ENCODE peak calls at places on chromosomes 4 and X, in five cellular contexts. O is stimulated activated CD4-positive, alpha-beta T cell treated with anti-CD3 and anti-CD28 coated beads, Interleukin-4, amount 100 ng/mL, for 48 hours; W is NCI-H2171 treated with DMSO at 0.1 percent for 48 hours; H is head of caudate nucleus; J is progenitor cell of endocrine pancreas. Q is an unnamed sample.

GRCh38 chr4:136412708-136413107 is 1119.6 kb downstream of the PCDH18 start:
- DNase-seq in J (no peak), H (no peak), O (no peak), W (no peak), Q (no peak)

GRCh38 chr4:37758226-37758625 is 68.3 kb upstream of the PGM2 start:
- DNase-seq in J (no peak), O (no peak), H (no peak), W (no peak), Q (no peak)

GRCh38 chrX:129115104-129115503 is 408.2 kb downstream of the SMARCA1 start:
- DNase-seq in H (peak), W (peak), J (no peak), O (no peak), Q (peak)

GRCh38 chrX:130575831-130576404 is 174.1 kb downstream of the RBMX2 start:
- DNase-seq in J (peak), W (peak), O (no peak), H (peak), Q (peak)

GRCh38 chr4:40763228-40763716 is 13.5 kb downstream of the NSUN7 start:
- DNase-seq in W (no peak), J (no peak), O (peak), H (no peak), Q (no peak)

GRCh38 chr4:40713798-40714197 is 36.0 kb upstream of the NSUN7 start:
- DNase-seq in J (no peak), H (no peak), O (no peak), W (no peak), Q (no peak)

GRCh38 chr4:169160825-169161224 is 109.9 kb downstream of the SH3RF1 start:
- DNase-seq in J (no peak), W (no peak), O (no peak), H (no peak), Q (no peak)

GRCh38 chr4:128384091-128384520 is 96.5 kb upstream of the PGRMC2 start:
- DNase-seq in O (no peak), J (no peak), H (no peak), W (no peak), Q (no peak)

GRCh38 chrX:40953369-40953768 is 131.9 kb upstream of the USP9X start:
- DNase-seq in J (no peak), H (no peak), W (no peak), O (no peak), Q (no peak)

GRCh38 chr4:61440306-61440705 is 240.2 kb downstream of the ADGRL3 start:
- DNase-seq in H (no peak), O (no peak), W (peak), J (no peak), Q (peak)

GRCh38 chrX:40096395-40097091 is 1.2 kb downstream of the BCOR start:
- DNase-seq in W (peak), J (no peak), O (peak), H (peak), Q (no peak)

GRCh38 chr4:151788021-151788420 is 27.2 kb upstream of the GATB start:
- DNase-seq in O (no peak), J (no peak), H (no peak), W (no peak), Q (no peak)

GRCh38 chrX:56462389-56462788 is 101.0 kb upstream of the UBQLN2 start:
- DNase-seq in J (no peak), O (no peak), W (no peak), H (no peak), Q (no peak)

GRCh38 chr4:102308032-102308799 is 37.1 kb downstream of the SLC39A8 start:
- DNase-seq in H (no peak), O (no peak), W (peak), J (no peak), Q (no peak)

Q was measured in DMS 273 treated with DMSO at 0.1 percent for 48 hours.